ENCODE peak calls at places on chromosomes 5 and 9, in eight cellular contexts. One of them, this sample, is unnamed.

GRCh38 chr5:26894719-26895263 is 143.6 kb downstream of the CDH9 start:
- DNase-seq in PC-3: peak; percentile 82
- DNase-seq in GM23248: no peak
- DNase-seq in HCT116: no peak
- DNase-seq in GM23338: no peak
- DNase-seq in hepatocyte: no peak
- DNase-seq in MM.1S: no peak
- DNase-seq in SK-N-SH: no peak
- DNase-seq in this sample: no peak

GRCh38 chr9:4668604-4669003 is 2.3 kb upstream of the SPATA6L start:
- DNase-seq in PC-3: no peak
- DNase-seq in GM23248: no peak
- DNase-seq in HCT116: no peak
- DNase-seq in GM23338: no peak
- DNase-seq in hepatocyte: no peak
- DNase-seq in MM.1S: no peak
- DNase-seq in SK-N-SH: no peak
- DNase-seq in this sample: no peak

GRCh38 chr9:76516350-76516749 is 57.4 kb downstream of the GCNT1 start:
- DNase-seq in PC-3: no peak
- DNase-seq in GM23248: no peak
- DNase-seq in HCT116: no peak
- DNase-seq in GM23338: no peak
- DNase-seq in hepatocyte: no peak
- DNase-seq in MM.1S: no peak
- DNase-seq in SK-N-SH: no peak
- DNase-seq in this sample: peak; percentile 55

GRCh38 chr9:98614941-98615340 is 93.8 kb downstream of the GABBR2 start:
- DNase-seq in PC-3: no peak
- DNase-seq in GM23248: no peak
- DNase-seq in HCT116: no peak
- DNase-seq in GM23338: no peak
- DNase-seq in hepatocyte: no peak
- DNase-seq in MM.1S: no peak
- DNase-seq in SK-N-SH: no peak
- DNase-seq in this sample: no peak

GRCh38 chr9:25602366-25603044 is 75.7 kb downstream of the TUSC1 start:
- DNase-seq in PC-3: peak; percentile 53
- DNase-seq in GM23248: no peak
- DNase-seq in HCT116: no peak
- DNase-seq in GM23338: peak; percentile 37
- DNase-seq in hepatocyte: peak; percentile 43
- DNase-seq in MM.1S: no peak
- DNase-seq in SK-N-SH: no peak
- DNase-seq in this sample: no peak

GRCh38 chr5:157178961-157179360 is 1.7 kb upstream of the ITK start:
- DNase-seq in PC-3: no peak
- DNase-seq in GM23248: no peak
- DNase-seq in HCT116: no peak
- DNase-seq in GM23338: no peak
- DNase-seq in hepatocyte: no peak
- DNase-seq in MM.1S: no peak
- DNase-seq in SK-N-SH: no peak
- DNase-seq in this sample: no peak

GRCh38 chr9:104836235-104836634 is 72.3 kb downstream of the NIPSNAP3B start:
- DNase-seq in PC-3: no peak
- DNase-seq in GM23248: peak; percentile 51
- DNase-seq in HCT116: no peak
- DNase-seq in GM23338: peak; percentile 29
- DNase-seq in hepatocyte: no peak
- DNase-seq in MM.1S: no peak
- DNase-seq in SK-N-SH: peak; percentile 56
- DNase-seq in this sample: no peak

GRCh38 chr5:77777281-77777892 is 1.2 kb upstream of the TBCA start:
- DNase-seq in PC-3: peak; percentile 76
- DNase-seq in GM23248: peak; percentile 6
- DNase-seq in HCT116: peak; percentile 19
- DNase-seq in GM23338: no peak
- DNase-seq in hepatocyte: peak; percentile 69
- DNase-seq in MM.1S: no peak
- DNase-seq in SK-N-SH: no peak
- DNase-seq in this sample: no peak

GRCh38 chr5:31213676-31214638 is 20.5 kb downstream of the CDH6 start:
- DNase-seq in PC-3: no peak
- DNase-seq in GM23248: no peak
- DNase-seq in HCT116: no peak
- DNase-seq in GM23338: peak; percentile 19
- DNase-seq in hepatocyte: peak; percentile 56
- DNase-seq in MM.1S: no peak
- DNase-seq in SK-N-SH: no peak
- DNase-seq in this sample: no peak

GRCh38 chr5:180373475-180374269 is 20.5 kb upstream of the GFPT2 start:
- DNase-seq in PC-3: no peak
- DNase-seq in GM23248: no peak
- DNase-seq in HCT116: no peak
- DNase-seq in GM23338: no peak
- DNase-seq in hepatocyte: no peak
- DNase-seq in MM.1S: no peak
- DNase-seq in SK-N-SH: no peak
- DNase-seq in this sample: no peak

GRCh38 chr5:163305655-163306054 is 131.7 kb upstream of the CCNG1 start:
- DNase-seq in PC-3: no peak
- DNase-seq in GM23248: no peak
- DNase-seq in HCT116: no peak
- DNase-seq in GM23338: no peak
- DNase-seq in hepatocyte: no peak
- DNase-seq in MM.1S: no peak
- DNase-seq in SK-N-SH: no peak
- DNase-seq in this sample: no peak

GRCh38 chr5:163312598-163312997 is 124.8 kb upstream of the CCNG1 start:
- DNase-seq in PC-3: no peak
- DNase-seq in GM23248: no peak
- DNase-seq in HCT116: no peak
- DNase-seq in GM23338: no peak
- DNase-seq in hepatocyte: no peak
- DNase-seq in MM.1S: no peak
- DNase-seq in SK-N-SH: no peak
- DNase-seq in this sample: no peak

GRCh38 chr5:163306421-163306820 is 131.0 kb upstream of the CCNG1 start:
- DNase-seq in PC-3: peak; percentile 57
- DNase-seq in GM23248: peak; percentile 35
- DNase-seq in HCT116: peak; percentile 6
- DNase-seq in GM23338: peak; percentile 62
- DNase-seq in hepatocyte: peak; percentile 8
- DNase-seq in MM.1S: peak; percentile 14
- DNase-seq in SK-N-SH: peak; percentile 16
- DNase-seq in this sample: peak; percentile 75

GRCh38 chr5:163309850-163310365 is 127.5 kb upstream of the CCNG1 start:
- DNase-seq in PC-3: no peak
- DNase-seq in GM23248: no peak
- DNase-seq in HCT116: no peak
- DNase-seq in GM23338: no peak
- DNase-seq in hepatocyte: no peak
- DNase-seq in MM.1S: no peak
- DNase-seq in SK-N-SH: no peak
- DNase-seq in this sample: no peak

GRCh38 chr5:163310992-163311391 is 126.4 kb upstream of the CCNG1 start:
- DNase-seq in PC-3: no peak
- DNase-seq in GM23248: no peak
- DNase-seq in HCT116: no peak
- DNase-seq in GM23338: no peak
- DNase-seq in hepatocyte: no peak
- DNase-seq in MM.1S: peak; percentile 62
- DNase-seq in SK-N-SH: no peak
- DNase-seq in this sample: no peak
- H3K9me2 ChIP-seq in PC-3: no peaks in the 10 kb centered on the region
- H3K9me2 ChIP-seq in GM23248: no peaks in the 10 kb centered on the region
- H3K9me2 ChIP-seq in HCT116: no peaks in the 10 kb centered on the region
- H3K9me2 ChIP-seq in GM23338: peaks cover 6% of the 10 kb centered on the region
- H3K9me2 ChIP-seq in hepatocyte: no peaks in the 10 kb centered on the region
- H3K9me2 ChIP-seq in MM.1S: no peaks in the 10 kb centered on the region
- H3K9me2 ChIP-seq in SK-N-SH: no peaks in the 10 kb centered on the region
- H3K9me2 ChIP-seq in this sample: no peaks in the 10 kb centered on the region

GRCh38 chr9:115378246-115378645 is 260.3 kb upstream of the TNC start:
- DNase-seq in PC-3: no peak
- DNase-seq in GM23248: no peak
- DNase-seq in HCT116: no peak
- DNase-seq in GM23338: no peak
- DNase-seq in hepatocyte: no peak
- DNase-seq in MM.1S: no peak
- DNase-seq in SK-N-SH: no peak
- DNase-seq in this sample: no peak

GRCh38 chr9:115382865-115383264 is 264.9 kb upstream of the TNC start:
- DNase-seq in PC-3: no peak
- DNase-seq in GM23248: no peak
- DNase-seq in HCT116: no peak
- DNase-seq in GM23338: no peak
- DNase-seq in hepatocyte: no peak
- DNase-seq in MM.1S: no peak
- DNase-seq in SK-N-SH: no peak
- DNase-seq in this sample: no peak

GRCh38 chr9:115374724-115375268 is 256.8 kb upstream of the TNC start:
- DNase-seq in PC-3: no peak
- DNase-seq in GM23248: no peak
- DNase-seq in HCT116: no peak
- DNase-seq in GM23338: no peak
- DNase-seq in hepatocyte: no peak
- DNase-seq in MM.1S: no peak
- DNase-seq in SK-N-SH: no peak
- DNase-seq in this sample: no peak

GRCh38 chr9:115378758-115379157 is 260.8 kb upstream of the TNC start:
- DNase-seq in PC-3: no peak
- DNase-seq in GM23248: no peak
- DNase-seq in HCT116: no peak
- DNase-seq in GM23338: no peak
- DNase-seq in hepatocyte: no peak
- DNase-seq in MM.1S: no peak
- DNase-seq in SK-N-SH: no peak
- DNase-seq in this sample: peak; percentile 52

DNA sequence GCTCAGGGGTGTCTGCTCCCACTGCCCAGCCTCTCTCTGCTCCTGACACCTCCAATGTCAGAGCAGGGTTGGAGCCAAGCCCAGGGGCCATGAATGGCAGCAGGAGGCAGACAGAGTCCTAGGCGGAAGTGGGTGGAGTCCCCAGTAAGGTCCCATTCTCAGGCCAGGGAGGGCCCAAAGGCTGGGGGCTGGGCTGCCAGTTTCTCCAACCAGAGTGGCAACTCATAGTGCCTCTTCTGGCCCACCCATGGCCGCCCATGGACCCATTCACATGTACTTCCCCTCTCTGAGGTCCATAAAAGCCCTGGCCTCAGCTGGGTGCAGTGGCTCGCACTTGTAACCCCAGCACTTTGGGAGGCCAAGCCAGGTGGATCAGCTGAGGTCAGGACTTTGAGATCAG is 261.8 kb upstream of the TNC start:
- DNase-seq in PC-3: no peak
- DNase-seq in GM23248: no peak
- DNase-seq in HCT116: no peak
- DNase-seq in GM23338: no peak
- DNase-seq in hepatocyte: no peak
- DNase-seq in MM.1S: no peak
- DNase-seq in SK-N-SH: no peak
- DNase-seq in this sample: no peak
- H3K9me2 ChIP-seq in PC-3: no peaks in the 10 kb centered on the region
- H3K9me2 ChIP-seq in GM23248: no peaks in the 10 kb centered on the region
- H3K9me2 ChIP-seq in HCT116: no peaks in the 10 kb centered on the region
- H3K9me2 ChIP-seq in GM23338: peaks cover 6% of the 10 kb centered on the region
- H3K9me2 ChIP-seq in hepatocyte: no peaks in the 10 kb centered on the region
- H3K9me2 ChIP-seq in MM.1S: no peaks in the 10 kb centered on the region
- H3K9me2 ChIP-seq in SK-N-SH: no peaks in the 10 kb centered on the region
- H3K9me2 ChIP-seq in this sample: no peaks in the 10 kb centered on the region

GRCh38 chr5:54760182-54760935 is 225.0 kb downstream of the ESM1 start:
- DNase-seq in PC-3: peak; percentile 38
- DNase-seq in GM23248: peak; percentile 88
- DNase-seq in HCT116: no peak
- DNase-seq in GM23338: no peak
- DNase-seq in hepatocyte: no peak
- DNase-seq in MM.1S: no peak
- DNase-seq in SK-N-SH: no peak
- DNase-seq in this sample: no peak
- H3K9me2 ChIP-seq in PC-3: no peaks in the 10 kb centered on the region
- H3K9me2 ChIP-seq in GM23248: no peaks in the 10 kb centered on the region
- H3K9me2 ChIP-seq in HCT116: no peaks in the 10 kb centered on the region
- H3K9me2 ChIP-seq in GM23338: peaks cover 7% of the 10 kb centered on the region
- H3K9me2 ChIP-seq in hepatocyte: no peaks in the 10 kb centered on the region
- H3K9me2 ChIP-seq in MM.1S: no peaks in the 10 kb centered on the region
- H3K9me2 ChIP-seq in SK-N-SH: no peaks in the 10 kb centered on the region
- H3K9me2 ChIP-seq in this sample: no peaks in the 10 kb centered on the region

DNA sequence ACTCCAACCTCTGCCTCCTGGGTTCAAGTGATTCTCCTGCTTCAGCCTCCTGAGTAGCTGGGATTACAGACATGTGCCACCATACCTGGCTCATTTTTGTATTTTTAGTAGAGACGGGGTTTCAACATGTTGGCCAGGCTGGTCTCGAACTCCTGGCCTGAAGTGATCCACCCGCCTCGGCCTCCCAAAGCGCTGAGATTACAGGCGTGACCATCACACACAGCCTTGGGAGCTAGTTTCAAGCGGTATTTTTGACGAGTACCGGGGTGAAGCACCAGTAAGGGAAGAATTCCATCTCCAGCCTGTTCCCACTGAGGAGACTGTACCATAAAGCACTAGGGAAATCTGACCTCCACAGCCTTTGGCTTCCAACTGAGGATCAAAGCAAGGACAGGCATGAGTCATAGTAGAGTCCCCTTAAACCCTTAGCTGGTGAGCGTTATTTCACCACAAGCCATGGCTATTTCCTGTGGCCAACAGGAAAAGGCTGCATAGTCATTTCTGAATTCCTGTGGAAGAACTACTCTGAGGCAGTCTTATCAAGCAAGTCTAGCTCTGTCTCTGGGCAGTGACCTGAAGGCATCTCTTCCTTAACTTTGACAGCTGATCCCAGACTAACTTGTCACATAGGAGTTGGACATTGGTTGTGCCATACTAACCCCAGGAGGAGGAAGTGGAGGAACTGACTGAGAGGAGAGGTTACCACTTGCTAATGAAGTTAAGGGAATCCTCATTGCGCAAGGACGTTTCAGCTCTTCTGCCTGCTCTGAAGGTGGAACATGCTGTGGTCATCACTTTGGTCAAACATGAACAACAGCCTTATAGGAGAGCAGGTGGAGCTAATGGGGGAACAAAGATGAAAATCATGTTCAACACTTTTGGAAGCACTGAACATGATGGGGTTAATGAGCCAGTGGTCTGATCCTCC is 85.8 kb upstream of the DMRT1 start:
- DNase-seq in PC-3: peak; percentile 70
- DNase-seq in GM23248: peak; percentile 89
- DNase-seq in HCT116: peak; percentile 40
- DNase-seq in GM23338: no peak
- DNase-seq in hepatocyte: peak; percentile 24
- DNase-seq in MM.1S: no peak
- DNase-seq in SK-N-SH: no peak
- DNase-seq in this sample: no peak
- H3K9me2 ChIP-seq in PC-3: no peaks in the 10 kb centered on the region
- H3K9me2 ChIP-seq in GM23248: no peaks in the 10 kb centered on the region
- H3K9me2 ChIP-seq in HCT116: no peaks in the 10 kb centered on the region
- H3K9me2 ChIP-seq in GM23338: no peaks in the 10 kb centered on the region
- H3K9me2 ChIP-seq in hepatocyte: no peaks in the 10 kb centered on the region
- H3K9me2 ChIP-seq in MM.1S: no peaks in the 10 kb centered on the region
- H3K9me2 ChIP-seq in SK-N-SH: no peaks in the 10 kb centered on the region
- H3K9me2 ChIP-seq in this sample: no peaks in the 10 kb centered on the region